ENCODE peak calls at places on chromosome 10, in eight cellular contexts. R is AG09319, C is Panc1, Z is natural killer cell, P is lower lobe of right lung, V is chondrocyte, X is fibroblast of pulmonary artery, E is choroid plexus epithelial cell. S is an unnamed sample.

GRCh38 chr10:131901181-131901829 is 497 bp downstream of the PPP2R2D start:
- DNase-seq in E (peak), C (no peak), Z (peak), P (peak), V (peak), X (peak), R (no peak), S (peak)

GRCh38 chr10:124746992-124747391 is 2.8 kb upstream of the FAM53B start:
- DNase-seq in R (no peak), V (no peak), P (no peak), C (no peak), Z (no peak), X (no peak), E (no peak), S (no peak)

GRCh38 chr10:80186364-80187012 is 18.8 kb downstream of the ANXA11 start:
- DNase-seq in E (no peak), Z (no peak), R (no peak), V (peak), X (no peak), C (no peak), P (peak), S (no peak)

GRCh38 chr10:59678884-59679301 is 30.8 kb downstream of the SLC16A9 start:
- DNase-seq in V (no peak), E (no peak), P (no peak), C (no peak), X (peak), Z (no peak), R (no peak), S (no peak)

GRCh38 chr10:6593140-6593740 is 13.2 kb upstream of the PRKCQ start:
- DNase-seq in R (no peak), C (no peak), Z (no peak), P (no peak), E (no peak), X (no peak), V (no peak), S (no peak)

GRCh38 chr10:87094373-87095240 is at the start of the genes GLUD1 and SHLD2:
- DNase-seq in V (peak), P (peak), E (peak), C (no peak), R (peak), Z (peak), X (peak), S (peak)

GRCh38 chr10:34808789-34809745 is 6.0 kb downstream of the PARD3 start:
- DNase-seq in C (no peak), R (no peak), X (no peak), Z (no peak), E (peak), P (peak), V (no peak), S (peak)

GRCh38 chr10:3889961-3890522 is 105.0 kb upstream of the KLF6 start:
- DNase-seq in C (no peak), V (no peak), Z (no peak), P (no peak), E (peak), R (no peak), X (peak), S (peak)

GRCh38 chr10:46094931-46095755 is 49.1 kb upstream of the MSMB start:
- DNase-seq in R (no peak), E (no peak), C (no peak), X (no peak), P (no peak), Z (no peak), V (no peak), S (no peak)

GRCh38 chr10:11479307-11479706 is 132.1 kb downstream of the USP6NL start:
- DNase-seq in V (no peak), X (no peak), P (no peak), E (no peak), R (no peak), C (no peak), Z (no peak), S (no peak)

GRCh38 chr10:51860257-51860656 is 160.9 kb upstream of the CSTF2T start:
- DNase-seq in P (no peak), Z (no peak), C (no peak), E (peak), R (no peak), X (peak), V (no peak), S (no peak)

GRCh38 chr10:47311193-47311899 is 10.9 kb upstream of the GDF2 start:
- DNase-seq in E (peak), R (no peak), Z (no peak), V (no peak), P (no peak), C (no peak), X (peak), S (peak)

GRCh38 chr10:11147723-11148122 is 130.1 kb downstream of the CELF2 start:
- DNase-seq in R (no peak), C (no peak), P (peak), V (no peak), E (no peak), Z (no peak), X (no peak), S (no peak)

GRCh38 chr10:77970869-77971803 is 44.6 kb upstream of the DLG5 start:
- DNase-seq in C (peak), Z (no peak), V (peak), X (peak), P (no peak), R (peak), E (peak), S (no peak)

GRCh38 chr10:72083234-72084093 is 4.9 kb downstream of the SPOCK2 start:
- DNase-seq in E (no peak), C (no peak), Z (no peak), X (no peak), P (no peak), V (no peak), R (no peak), S (no peak)

GRCh38 chr10:74223755-74224530 is 72.9 kb downstream of the ADK start:
- DNase-seq in E (peak), C (peak), R (no peak), V (no peak), Z (no peak), P (no peak), X (peak), S (no peak)

GRCh38 chr10:63430091-63430998 is 35.4 kb downstream of the JMJD1C start:
- DNase-seq in P (no peak), X (peak), Z (no peak), R (no peak), V (no peak), E (peak), C (no peak), S (no peak)

GRCh38 chr10:129593953-129594352 is 126.9 kb downstream of the MGMT start:
- DNase-seq in R (no peak), Z (no peak), E (no peak), X (no peak), V (no peak), C (no peak), P (no peak), S (no peak)

GRCh38 chr10:29608476-29609301 is 26.1 kb downstream of the SVIL start:
- DNase-seq in Z (no peak), R (no peak), X (no peak), V (no peak), P (no peak), C (no peak), E (no peak), S (no peak)

GRCh38 chr10:110380255-110380654 is 75.5 kb upstream of the SMNDC1 start:
- DNase-seq in E (no peak), R (no peak), X (no peak), C (no peak), V (no peak), P (no peak), Z (no peak), S (no peak)

GRCh38 chr10:71337219-71337625 is 18.2 kb downstream of the SLC29A3 start:
- DNase-seq in R (no peak), X (no peak), C (no peak), Z (no peak), P (no peak), V (no peak), E (no peak), S (no peak)

GRCh38 chr10:94546058-94546595 is 539 bp downstream of the HELLS start:
- DNase-seq in P (no peak), E (peak), X (peak), V (no peak), C (peak), Z (no peak), R (no peak), S (no peak)

GRCh38 chr10:73992899-73993788 is 4.8 kb upstream of the VCL start:
- DNase-seq in E (peak), C (no peak), P (no peak), R (no peak), Z (no peak), V (no peak), X (peak), S (no peak)

GRCh38 chr10:28674782-28675181 is 2.5 kb upstream of the BAMBI start:
- DNase-seq in V (no peak), Z (no peak), P (no peak), X (no peak), R (no peak), E (no peak), C (no peak), S (no peak)

GRCh38 chr10:106493166-106493565 is 671.3 kb downstream of the SORCS1 start:
- DNase-seq in C (no peak), R (no peak), V (no peak), P (no peak), E (no peak), Z (no peak), X (no peak), S (no peak)

GRCh38 chr10:43823237-43823605 is 174.5 kb upstream of the ZNF32 start:
- DNase-seq in X (no peak), P (no peak), R (no peak), E (no peak), V (no peak), Z (no peak), C (no peak), S (no peak)

GRCh38 chr10:26792780-26793495 is 67.8 kb downstream of the ABI1 start:
- DNase-seq in X (no peak), P (no peak), C (no peak), R (no peak), E (no peak), V (no peak), Z (no peak), S (no peak)

DNA sequence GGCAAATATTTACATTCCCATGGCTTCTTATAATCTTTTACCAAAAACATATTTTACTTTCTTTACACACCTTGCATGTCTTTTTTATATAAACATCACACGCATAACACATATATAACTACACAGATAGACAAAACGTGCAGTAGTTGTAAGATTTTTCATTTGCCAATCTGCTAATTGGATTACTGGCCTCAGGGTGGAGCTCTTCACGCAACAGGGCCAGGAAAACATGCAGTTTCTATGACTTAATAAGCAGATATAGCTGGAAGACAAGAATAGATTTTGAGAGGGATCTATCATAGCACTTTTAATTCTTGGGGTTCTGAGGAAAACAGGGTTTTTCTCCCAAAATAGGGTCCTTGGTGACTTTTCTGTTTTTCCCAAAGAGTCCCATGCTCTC is 12.7 kb downstream of the ACADSB start:
- DNase-seq in V (no peak), C (no peak), X (peak), R (no peak), P (no peak), Z (no peak), E (peak), S (no peak)
- TF ChIP-seq CTCF in V (peak), C (peak), X (peak), R (peak), P (no peak), Z (no peak), E (peak), S (peak)

DNA sequence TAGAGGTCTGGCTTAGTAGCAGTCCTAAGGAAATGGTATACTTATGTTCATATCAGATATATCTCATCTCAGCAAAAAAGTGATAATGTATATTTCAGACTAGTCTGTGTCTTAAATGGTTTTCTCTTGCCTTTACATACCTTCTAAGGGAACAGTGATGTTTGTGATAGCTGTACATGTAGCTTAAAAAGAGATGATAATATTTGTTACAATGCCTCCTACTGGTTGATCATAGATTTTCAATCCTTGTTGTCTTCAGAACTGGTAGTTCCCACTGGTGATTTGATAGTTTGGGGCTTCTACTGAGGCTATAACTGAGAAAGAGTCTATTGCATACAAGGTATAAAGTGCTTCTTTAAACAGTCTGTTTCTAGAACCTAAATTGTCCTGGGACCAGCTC is 90.1 kb downstream of the BTRC start:
- DNase-seq in V (no peak), Z (no peak), P (no peak), C (no peak), E (peak), X (peak), R (no peak), S (no peak)
- TF ChIP-seq CTCF in V (peak), Z (peak), P (peak), C (peak), E (peak), X (peak), R (peak), S (no peak)

GRCh38 chr10:114283535-114283934 is 44.5 kb downstream of the VWA2 start:
- DNase-seq in E (no peak), Z (no peak), V (no peak), C (no peak), R (no peak), P (no peak), X (no peak), S (no peak)

GRCh38 chr10:114281461-114281860 is 42.4 kb downstream of the VWA2 start:
- DNase-seq in C (no peak), P (no peak), V (no peak), E (no peak), X (no peak), R (no peak), Z (no peak), S (no peak)

GRCh38 chr10:114283091-114283490 is 44.0 kb downstream of the VWA2 start:
- DNase-seq in V (peak), E (no peak), P (no peak), C (no peak), R (no peak), Z (no peak), X (no peak), S (no peak)

GRCh38 chr10:114281006-114281405 is 42.0 kb downstream of the VWA2 start:
- DNase-seq in X (no peak), C (no peak), Z (no peak), P (no peak), V (no peak), E (no peak), R (no peak), S (no peak)

DNA sequence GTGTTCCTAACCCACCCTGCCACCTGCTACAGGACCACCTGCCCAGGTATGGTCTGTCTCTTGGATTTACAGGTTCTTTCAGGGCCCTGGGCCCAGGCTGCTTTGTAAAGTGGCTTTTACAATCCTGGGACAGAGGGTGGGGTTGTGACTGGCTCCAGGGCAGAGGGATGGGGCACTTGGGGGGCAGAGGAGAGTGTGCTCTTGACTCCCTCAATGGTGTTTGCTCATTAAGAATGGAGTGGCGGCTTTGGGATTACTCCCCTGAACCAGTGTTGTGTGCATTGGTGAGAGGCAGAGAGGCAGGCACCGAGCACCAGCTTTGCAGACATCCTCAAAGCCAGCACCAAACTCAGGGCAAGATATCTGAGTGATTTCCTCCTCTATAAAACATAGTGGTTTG is 43.5 kb downstream of the VWA2 start:
- DNase-seq in Z (no peak), R (no peak), P (no peak), X (no peak), V (no peak), C (no peak), E (no peak), S (no peak)
- TF ChIP-seq CTCF in Z (no peak), R (no peak), P (no peak), X (no peak), V (no peak), C (no peak), E (no peak), S (no peak)

GRCh38 chr10:121171825-121172224 is 320.7 kb downstream of the WDR11 start:
- DNase-seq in R (no peak), C (no peak), X (no peak), Z (no peak), V (no peak), P (no peak), E (no peak), S (no peak)

GRCh38 chr10:121165276-121165675 is 314.1 kb downstream of the WDR11 start:
- DNase-seq in X (no peak), V (no peak), R (no peak), C (no peak), P (no peak), E (no peak), Z (no peak), S (no peak)

GRCh38 chr10:121169406-121169805 is 318.2 kb downstream of the WDR11 start:
- DNase-seq in X (no peak), Z (no peak), R (no peak), C (no peak), V (no peak), P (no peak), E (no peak), S (no peak)

GRCh38 chr10:121167534-121168243 is 316.5 kb downstream of the WDR11 start:
- DNase-seq in X (no peak), E (no peak), V (no peak), C (no peak), Z (no peak), R (no peak), P (no peak), S (no peak)

DNA sequence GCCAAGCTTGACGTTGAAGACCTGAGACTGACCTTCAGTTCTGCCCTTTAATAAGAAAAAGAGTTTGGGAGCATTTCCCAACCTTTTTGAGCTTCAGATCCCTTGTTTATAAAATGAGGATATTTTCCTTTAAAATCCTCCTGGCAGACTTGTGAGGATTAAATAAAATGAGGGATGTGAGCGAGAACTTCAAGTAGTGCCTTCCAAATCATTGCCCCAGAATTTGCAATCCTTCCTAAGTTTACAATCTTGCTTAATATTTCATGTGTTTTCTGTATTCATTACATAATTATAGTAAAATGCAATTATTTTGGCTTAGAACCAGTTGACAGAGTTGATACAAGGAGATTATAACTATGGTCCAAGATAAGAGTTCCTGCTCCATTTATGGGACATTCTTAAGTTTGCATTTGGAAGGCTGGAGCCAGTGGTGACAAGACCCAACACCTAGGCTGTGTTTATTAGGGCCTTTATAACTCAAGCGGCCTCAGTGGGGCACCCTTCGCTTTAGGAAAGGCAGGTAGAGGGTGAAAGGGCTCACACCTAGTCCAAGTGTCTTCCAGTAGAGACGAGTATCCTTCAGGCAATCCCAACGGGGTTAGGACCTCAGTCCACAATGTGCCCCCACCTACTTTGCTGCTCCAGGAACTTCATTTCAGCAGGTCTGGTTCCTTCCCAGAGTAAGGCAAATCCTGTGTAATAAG is 317.5 kb downstream of the WDR11 start:
- DNase-seq in P (no peak), Z (no peak), X (no peak), C (no peak), E (no peak), R (no peak), V (no peak), S (no peak)
- TF ChIP-seq CTCF in P (no peak), Z (no peak), X (no peak), C (peak), E (no peak), R (no peak), V (peak), S (no peak)

GRCh38 chr10:104139221-104139620 is 17.2 kb downstream of the SFR1 start:
- DNase-seq in V (no peak), Z (no peak), E (peak), C (no peak), R (no peak), P (no peak), X (peak), S (no peak)
- TF ChIP-seq CTCF in V (peak), Z (peak), E (peak), C (peak), R (peak), P (no peak), X (peak), S (no peak)

GRCh38 chr10:101139421-101139911 is 8.4 kb downstream of the TLX1 start:
- DNase-seq in P (no peak), V (no peak), R (no peak), E (no peak), C (no peak), Z (no peak), X (peak), S (no peak)
- TF ChIP-seq CTCF in P (no peak), V (peak), R (peak), E (peak), C (no peak), Z (no peak), X (peak), S (peak)

DNA sequence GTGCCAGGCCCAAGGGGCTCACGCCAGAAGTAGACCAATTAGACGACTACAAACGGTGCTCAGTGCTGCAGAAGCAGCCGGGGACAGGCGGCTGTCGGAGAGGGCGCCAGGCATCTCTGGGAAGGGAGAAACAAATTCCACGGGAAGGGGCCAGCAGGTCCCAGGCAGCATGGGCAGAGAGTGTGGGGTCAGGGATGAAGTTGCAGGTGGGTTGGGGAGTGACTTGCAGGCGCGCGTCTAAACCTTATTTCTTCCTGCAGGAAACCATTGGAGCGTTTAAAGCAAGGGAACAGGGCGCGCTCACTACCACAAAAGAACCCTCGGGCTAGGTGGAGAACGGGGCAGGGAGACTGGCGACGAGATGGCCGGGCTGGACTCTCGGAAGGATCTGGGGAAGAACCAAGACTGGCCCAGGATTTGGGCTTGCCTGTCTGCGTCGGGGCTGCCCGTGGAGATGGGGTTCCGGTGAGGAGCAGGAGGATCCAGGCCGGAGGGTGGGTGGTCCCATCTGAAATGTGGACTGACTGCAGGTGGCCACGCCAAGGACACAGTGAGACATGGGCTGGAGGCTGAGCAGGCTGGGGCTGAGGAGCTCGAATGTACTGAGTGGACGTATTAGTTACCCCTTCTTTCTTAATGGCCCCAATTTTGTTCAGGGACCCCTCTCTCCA is 116.3 kb upstream of the DIP2C start:
- DNase-seq in R (no peak), C (no peak), E (no peak), P (no peak), V (no peak), X (no peak), Z (no peak), S (no peak)
- TF ChIP-seq CTCF in R (no peak), C (no peak), E (no peak), P (no peak), V (no peak), X (no peak), Z (no peak), S (no peak)

S was measured in Calu3.